ENCODE peak calls at places on chromosomes 12 and 14, in eight cellular contexts. Q, W, T, K, R, V, M and U are unnamed samples.
A peak's percentile ranks its signal among the peaks of the same experiment; 100 is the strongest.

GRCh38 chr12:59149995-59150642 is 229.8 kb upstream of the LRIG3 start:
- DNase-seq in Q (peak; percentile 41), W (peak; percentile 23), T (peak; percentile 52), K (peak; percentile 31), R (peak; percentile 92), V (peak; percentile 89), M (peak; percentile 69), U (no peak)

GRCh38 chr12:84502907-84503787 is 409.5 kb downstream of the SLC6A15 start:
- DNase-seq in Q (peak; percentile 62), W (no peak), T (peak; percentile 32), K (peak; percentile 16), R (peak; percentile 81), V (peak; percentile 46), M (peak; percentile 47), U (peak; percentile 31)

GRCh38 chr14:59067135-59067894 is 121.2 kb upstream of the DAAM1 start:
- DNase-seq in Q (no peak), W (no peak), T (no peak), K (no peak), R (no peak), V (no peak), M (no peak), U (no peak)

GRCh38 chr14:20818861-20819260 is 16.2 kb upstream of the RNASE1 start:
- DNase-seq in Q (no peak), W (no peak), T (no peak), K (no peak), R (no peak), V (no peak), M (no peak), U (no peak)

GRCh38 chr12:19962192-19962591 is 406.1 kb upstream of the PDE3A start:
- DNase-seq in Q (no peak), W (no peak), T (no peak), K (no peak), R (no peak), V (no peak), M (no peak), U (no peak)

GRCh38 chr12:28536088-28536487 is 345.8 kb downstream of the CCDC91 start:
- DNase-seq in Q (peak; percentile 21), W (no peak), T (peak; percentile 2), K (no peak), R (no peak), V (no peak), M (no peak), U (no peak)

GRCh38 chr12:52862023-52862422 is 13.2 kb upstream of the KRT78 start:
- DNase-seq in Q (no peak), W (no peak), T (no peak), K (no peak), R (no peak), V (no peak), M (no peak), U (no peak)

GRCh38 chr12:46557539-46558373 is 185.2 kb upstream of the SLC38A2 start:
- DNase-seq in Q (no peak), W (no peak), T (no peak), K (no peak), R (no peak), V (no peak), M (no peak), U (no peak)

GRCh38 chr14:21070083-21070609 is at the start of gene ARHGEF40:
- DNase-seq in Q (peak; percentile 85), W (no peak), T (no peak), K (peak; percentile 62), R (peak; percentile 87), V (peak; percentile 23), M (no peak), U (peak; percentile 36)

GRCh38 chr12:21301-22189 is 45.0 kb upstream of the IQSEC3 start:
- DNase-seq in Q (peak; percentile 16), W (no peak), T (no peak), K (peak; percentile 62), R (peak; percentile 1), V (no peak), M (no peak), U (peak; percentile 47)

GRCh38 chr14:53327716-53328115 is 174.6 kb upstream of the DDHD1 start:
- DNase-seq in Q (peak; percentile 30), W (no peak), T (no peak), K (no peak), R (no peak), V (no peak), M (no peak), U (no peak)

GRCh38 chr12:132606466-132606865 is 3.9 kb downstream of the LRCOL1 start:
- DNase-seq in Q (no peak), W (no peak), T (no peak), K (no peak), R (no peak), V (no peak), M (no peak), U (no peak)

GRCh38 chr14:72540836-72541235 is 353.1 kb downstream of the DPF3 start:
- DNase-seq in Q (no peak), W (no peak), T (no peak), K (no peak), R (no peak), V (no peak), M (no peak), U (no peak)

GRCh38 chr12:63930971-63931370 is 86.5 kb downstream of the SRGAP1 start:
- DNase-seq in Q (peak; percentile 16), W (no peak), T (no peak), K (no peak), R (no peak), V (no peak), M (no peak), U (no peak)

GRCh38 chr12:3257411-3257810 is 180.2 kb downstream of the TSPAN9 start:
- DNase-seq in Q (no peak), W (no peak), T (no peak), K (no peak), R (no peak), V (no peak), M (no peak), U (no peak)

GRCh38 chr14:76439237-76439775 is 63.4 kb downstream of the ESRRB start:
- DNase-seq in Q (no peak), W (no peak), T (no peak), K (no peak), R (no peak), V (no peak), M (no peak), U (no peak)

GRCh38 chr12:12941450-12942350 is 10.3 kb downstream of the GPRC5D start:
- DNase-seq in Q (no peak), W (no peak), T (no peak), K (no peak), R (no peak), V (no peak), M (no peak), U (no peak)

GRCh38 chr12:71626098-71626497 is 37.5 kb downstream of the ZFC3H1 start:
- DNase-seq in Q (no peak), W (no peak), T (peak; percentile 57), K (peak; percentile 17), R (no peak), V (no peak), M (no peak), U (no peak)

GRCh38 chr14:73712540-73713141 is 1.5 kb downstream of the PNMA1 start:
- DNase-seq in Q (no peak), W (no peak), T (no peak), K (peak; percentile 72), R (peak; percentile 68), V (no peak), M (no peak), U (peak; percentile 75)

GRCh38 chr14:63039800-63040380 is 5.4 kb downstream of the KCNH5 start:
- DNase-seq in Q (peak; percentile 39), W (no peak), T (no peak), K (no peak), R (peak; percentile 74), V (peak; percentile 25), M (peak; percentile 29), U (no peak)

GRCh38 chr14:37592288-37593274 is 2.5 kb downstream of the FOXA1 start:
- DNase-seq in Q (no peak), W (no peak), T (no peak), K (peak; percentile 27), R (no peak), V (no peak), M (no peak), U (no peak)